ENCODE peak calls at places on chromosomes 12 and 14, in nine cellular contexts. R is CD4-positive, CD25-positive, alpha-beta regulatory T cell; Z is cardiac muscle cell; I is CD8-positive, alpha-beta memory T cell; K is right lobe of liver; O is tibial nerve; X is OCI-LY7; L is uterus; E is ovary. B is an unnamed sample.

GRCh38 chr12:42570076-42570475 is 19.5 kb downstream of the PRICKLE1 start:
- DNase-seq in L (no peak), K (no peak), X (no peak), I (no peak), R (no peak), E (no peak), O (no peak), Z (no peak), B (no peak)

GRCh38 chr14:55245657-55246268 is 25.5 kb upstream of the FBXO34 start:
- DNase-seq in K (no peak), I (no peak), Z (peak; percentile 38), L (no peak), O (no peak), E (no peak), R (peak; percentile 8), X (peak; percentile 33), B (no peak)

GRCh38 chr12:92403210-92404175 is 257.8 kb upstream of the BTG1 start:
- DNase-seq in Z (no peak), K (no peak), R (peak; percentile 39), L (no peak), X (peak; percentile 85), E (no peak), I (peak; percentile 70), O (no peak), B (peak; percentile 9)

GRCh38 chr14:103416916-103417315 is 31.7 kb downstream of the MARK3 start:
- DNase-seq in O (no peak), X (no peak), R (no peak), K (no peak), I (no peak), L (no peak), Z (no peak), E (no peak), B (no peak)

GRCh38 chr12:56454557-56454956 is at the start of gene MIP:
- DNase-seq in O (no peak), E (no peak), L (no peak), R (no peak), Z (no peak), X (no peak), I (no peak), K (no peak), B (no peak)

GRCh38 chr14:25001096-25001982 is 48.6 kb downstream of the STXBP6 start:
- DNase-seq in E (no peak), Z (no peak), X (no peak), L (no peak), O (no peak), K (no peak), R (no peak), I (no peak), B (no peak)

GRCh38 chr14:41606249-41607118 is at the start of gene LRFN5:
- DNase-seq in Z (peak; percentile 69), L (peak; percentile 26), O (no peak), X (no peak), E (peak; percentile 66), I (no peak), K (no peak), R (no peak), B (no peak)

GRCh38 chr12:56221233-56221756 is 427 bp downstream of the RNF41 start:
- DNase-seq in K (no peak), I (no peak), R (no peak), L (peak; percentile 62), O (no peak), Z (peak; percentile 88), X (no peak), E (peak; percentile 84), B (no peak)

GRCh38 chr14:29191092-29191491 is 424.5 kb downstream of the FOXG1 start:
- DNase-seq in E (no peak), I (no peak), R (no peak), O (no peak), L (no peak), Z (no peak), X (no peak), K (no peak), B (no peak)

GRCh38 chr14:104639481-104639880 is 34.9 kb upstream of the TMEM179 start:
- DNase-seq in O (no peak), X (no peak), L (no peak), Z (no peak), I (no peak), K (no peak), R (no peak), E (no peak), B (no peak)

GRCh38 chr12:52147367-52147972 is 44.3 kb downstream of the KRT80 start:
- DNase-seq in K (peak; percentile 49), Z (no peak), O (peak; percentile 81), L (peak; percentile 87), X (no peak), R (no peak), I (no peak), E (peak; percentile 84), B (no peak)

GRCh38 chr14:92609955-92610354 is 96.4 kb downstream of the RIN3 start:
- DNase-seq in L (no peak), E (no peak), K (no peak), O (no peak), X (no peak), I (no peak), Z (no peak), R (no peak), B (no peak)

GRCh38 chr12:4274396-4274959 is 916 bp downstream of the CCND2 start:
- DNase-seq in L (peak; percentile 43), R (peak; percentile 30), O (no peak), I (peak; percentile 54), K (no peak), X (no peak), Z (no peak), E (peak; percentile 47), B (no peak)

GRCh38 chr14:93894992-93895391 is 32.2 kb upstream of the FAM181A start:
- DNase-seq in L (no peak), R (no peak), X (no peak), K (no peak), E (no peak), Z (no peak), I (no peak), O (no peak), B (peak; percentile 57)

GRCh38 chr12:1544991-1545700 is 49.2 kb downstream of the FBXL14 start:
- DNase-seq in K (no peak), O (no peak), R (no peak), E (no peak), I (no peak), X (peak; percentile 30), Z (no peak), L (no peak), B (no peak)

GRCh38 chr12:54378791-54379400 is 5.6 kb downstream of the ZNF385A start:
- DNase-seq in E (peak; percentile 75), Z (peak; percentile 76), O (peak; percentile 54), L (peak; percentile 49), K (peak; percentile 74), R (no peak), X (peak; percentile 33), I (no peak), B (peak; percentile 57)

GRCh38 chr12:60144395-60144794 is 548.6 kb downstream of the SLC16A7 start:
- DNase-seq in E (no peak), Z (no peak), R (no peak), L (no peak), K (no peak), X (no peak), I (no peak), O (no peak), B (no peak)

GRCh38 chr14:91417134-91417982 is at the start of gene CCDC88C:
- DNase-seq in R (peak; percentile 72), E (peak; percentile 49), L (peak; percentile 42), K (peak; percentile 71), I (peak; percentile 80), Z (peak; percentile 61), O (no peak), X (peak; percentile 84), B (peak; percentile 72)

DNA sequence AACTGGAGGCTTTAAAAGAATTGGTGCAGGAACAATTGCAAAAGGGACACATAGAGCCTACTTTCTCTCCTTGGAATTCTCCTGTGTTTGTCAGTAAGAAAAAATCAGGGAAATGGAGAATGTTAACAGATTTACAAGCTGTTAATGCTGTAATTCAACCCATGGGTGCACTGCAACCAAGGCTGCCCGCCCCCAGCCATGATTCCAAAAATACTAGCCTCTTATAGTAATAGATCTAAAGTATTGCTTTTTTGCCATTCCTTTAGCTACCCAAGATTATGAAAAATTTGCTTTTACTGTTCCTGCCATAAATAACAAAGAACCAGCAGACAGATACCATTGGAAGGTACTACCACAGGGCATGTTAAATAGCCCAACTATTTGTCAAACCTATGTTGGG is 15.3 kb upstream of the OR8S1 start:
- DNase-seq in K (no peak), R (no peak), I (no peak), X (no peak), L (no peak), O (no peak), Z (no peak), E (no peak), B (no peak)
- H3K9me3 ChIP-seq in K (peaks cover 10% of the 10 kb centered on the region), R (peaks cover 7% of the 10 kb centered on the region), I (no peaks in the 10 kb centered on the region), X (peaks cover 10% of the 10 kb centered on the region), L (no peaks in the 10 kb centered on the region), O (peaks cover 2% of the 10 kb centered on the region), Z (no peaks in the 10 kb centered on the region), E (no peaks in the 10 kb centered on the region), B (no peaks in the 10 kb centered on the region)

GRCh38 chr14:48008646-48009045 is 333.2 kb upstream of the MDGA2 start:
- DNase-seq in E (no peak), I (no peak), L (no peak), Z (no peak), R (no peak), X (no peak), K (no peak), O (no peak), B (no peak)

DNA sequence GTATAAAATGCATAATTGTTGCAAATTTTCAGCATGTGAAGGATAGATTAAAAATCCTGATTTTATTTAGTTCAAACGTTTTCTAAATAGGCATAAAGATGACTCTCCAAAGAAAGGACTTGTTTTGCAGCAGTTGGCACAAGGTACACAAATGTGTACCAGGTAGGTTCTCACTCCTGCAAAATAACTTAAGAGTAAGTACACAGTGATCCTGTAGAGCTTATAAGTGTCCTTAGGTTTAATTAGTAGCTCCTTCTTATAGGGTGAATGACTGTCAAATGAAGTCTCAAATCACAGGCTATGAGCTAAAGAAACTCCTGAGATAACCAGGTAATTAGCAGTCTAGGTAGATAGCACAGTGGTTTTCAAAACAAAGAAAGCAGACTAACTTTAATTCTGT is 330.6 kb upstream of the MDGA2 start:
- DNase-seq in K (no peak), I (no peak), L (no peak), X (no peak), Z (no peak), R (no peak), E (no peak), O (no peak), B (no peak)
- H3K9me3 ChIP-seq in K (no peaks in the 10 kb centered on the region), I (no peaks in the 10 kb centered on the region), L (no peaks in the 10 kb centered on the region), X (no peaks in the 10 kb centered on the region), Z (no peaks in the 10 kb centered on the region), R (no peaks in the 10 kb centered on the region), E (no peaks in the 10 kb centered on the region), O (no peaks in the 10 kb centered on the region), B (no peaks in the 10 kb centered on the region)

DNA sequence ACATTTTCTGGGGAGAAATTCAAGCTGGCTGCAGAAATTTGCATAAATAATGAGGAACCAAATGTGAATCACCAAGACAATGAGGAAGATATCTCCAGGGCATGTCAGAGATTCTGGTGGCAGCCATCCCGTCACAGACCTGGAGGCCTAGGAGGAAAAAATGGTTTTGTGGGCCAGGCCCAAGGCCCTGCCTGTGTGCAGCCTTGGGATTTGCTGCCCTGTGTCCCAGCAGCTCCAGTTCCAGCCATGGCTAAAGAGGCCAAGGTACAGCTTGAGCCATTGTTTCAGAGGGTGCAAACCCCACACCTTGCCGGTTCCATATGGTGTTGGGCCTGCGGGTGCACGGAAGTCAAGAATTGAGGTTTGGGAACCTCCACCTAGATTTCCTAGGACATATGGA is 147.5 kb downstream of the ADCK1 start:
- DNase-seq in O (no peak), K (no peak), R (no peak), E (no peak), I (no peak), X (no peak), L (no peak), Z (no peak), B (no peak)
- H3K9me3 ChIP-seq in O (no peaks in the 10 kb centered on the region), K (no peaks in the 10 kb centered on the region), R (peaks cover 3% of the 10 kb centered on the region), E (no peaks in the 10 kb centered on the region), I (no peaks in the 10 kb centered on the region), X (peaks cover 5% of the 10 kb centered on the region), L (no peaks in the 10 kb centered on the region), Z (no peaks in the 10 kb centered on the region), B (peaks cover 19% of the 10 kb centered on the region)

GRCh38 chr12:14607561-14607960 is 39.9 kb upstream of the PLBD1 start:
- DNase-seq in L (no peak), I (no peak), R (no peak), X (no peak), Z (no peak), O (no peak), E (no peak), K (no peak), B (no peak)
- H3K9me3 ChIP-seq in L (peaks cover 37% of the 10 kb centered on the region), I (no peaks in the 10 kb centered on the region), R (peaks cover 39% of the 10 kb centered on the region), X (peaks cover 76% of the 10 kb centered on the region), Z (no peaks in the 10 kb centered on the region), O (peaks cover 36% of the 10 kb centered on the region), E (no peaks in the 10 kb centered on the region), K (peaks cover 9% of the 10 kb centered on the region), B (peaks cover 7% of the 10 kb centered on the region)